ENCODE peak calls at places on chromosomes 4 and X, in four cellular contexts. One of them, this sample, is unnamed. For H3K4me1, the result is how much of the 10 kb centered on the place peaks cover.

GRCh38 chrX:44039556-44039955 is 66.4 kb upstream of the NDP start:
- DNase-seq in body of pancreas: no peak
- DNase-seq in A673: peak
- DNase-seq in ovary: no peak
- DNase-seq in this sample: no peak

GRCh38 chrX:77740376-77740905 is 45.6 kb downstream of the ATRX start:
- DNase-seq in body of pancreas: no peak
- DNase-seq in A673: peak
- DNase-seq in ovary: no peak
- DNase-seq in this sample: no peak

GRCh38 chr4:31545755-31546154 is 825.6 kb downstream of the PCDH7 start:
- DNase-seq in body of pancreas: no peak
- DNase-seq in A673: no peak
- DNase-seq in ovary: no peak
- DNase-seq in this sample: no peak

GRCh38 chrX:134706138-134706537 is 47.9 kb upstream of the PLAC1 start:
- DNase-seq in body of pancreas: no peak
- DNase-seq in A673: no peak
- DNase-seq in ovary: no peak
- DNase-seq in this sample: no peak

GRCh38 chr4:181475781-181476180 is 767.4 kb upstream of the TENM3 start:
- DNase-seq in body of pancreas: no peak
- DNase-seq in A673: no peak
- DNase-seq in ovary: no peak
- DNase-seq in this sample: no peak

GRCh38 chr4:99402765-99403164 is 32.4 kb downstream of the ADH7 start:
- DNase-seq in body of pancreas: no peak
- DNase-seq in A673: peak
- DNase-seq in ovary: no peak
- DNase-seq in this sample: no peak

GRCh38 chrX:19513383-19513782 is 1.9 kb downstream of the MAP3K15 start:
- DNase-seq in body of pancreas: peak
- DNase-seq in A673: no peak
- DNase-seq in ovary: no peak
- DNase-seq in this sample: peak

GRCh38 chr4:73698217-73698616 is 42.2 kb upstream of the CXCL8 start:
- DNase-seq in body of pancreas: no peak
- DNase-seq in A673: no peak
- DNase-seq in ovary: no peak
- DNase-seq in this sample: no peak

DNA sequence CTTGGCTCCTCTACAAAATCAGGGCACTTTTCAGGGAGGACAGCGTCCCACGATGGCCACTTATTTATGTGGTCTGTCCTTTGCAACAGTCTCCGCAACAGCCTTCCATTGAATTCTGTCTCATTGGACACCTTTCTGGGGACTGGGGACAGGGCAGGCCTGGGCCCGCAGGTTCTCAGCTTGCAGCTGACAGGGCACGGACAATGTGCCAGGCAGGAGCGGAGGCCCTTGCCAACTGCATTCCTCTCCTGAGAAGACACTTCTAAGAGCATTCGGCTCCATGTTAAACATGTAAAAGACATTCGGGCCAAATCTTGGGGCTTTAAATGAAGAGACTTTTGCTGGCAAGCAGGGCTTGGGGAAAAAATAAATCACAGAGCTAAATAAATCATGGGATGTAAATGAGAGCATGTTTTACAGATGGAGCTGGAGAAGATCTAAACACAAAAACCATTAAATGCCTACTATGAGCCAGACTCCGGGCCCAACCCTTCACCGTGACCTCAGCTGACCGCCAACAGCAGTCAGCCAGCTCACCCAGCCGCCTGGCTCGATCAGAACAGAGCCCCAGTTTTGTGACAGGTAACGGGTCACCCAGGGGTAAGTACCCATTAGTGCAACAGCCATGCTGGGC is 14.9 kb downstream of the WDR1 start:
- DNase-seq in body of pancreas: no peak
- DNase-seq in A673: no peak
- DNase-seq in ovary: no peak
- DNase-seq in this sample: no peak
- H3K4me1 ChIP-seq in body of pancreas: under half
- H3K4me1 ChIP-seq in A673: under half
- H3K4me1 ChIP-seq in ovary: under half
- H3K4me1 ChIP-seq in this sample: under half

GRCh38 chr4:3389879-3390840 is 51.6 kb upstream of the HGFAC start:
- DNase-seq in body of pancreas: no peak
- DNase-seq in A673: no peak
- DNase-seq in ovary: no peak
- DNase-seq in this sample: no peak
- TF ChIP-seq CTCF in body of pancreas: no peak
- TF ChIP-seq CTCF in A673: no peak
- TF ChIP-seq CTCF in ovary: no peak
- TF ChIP-seq CTCF in this sample: no peak

GRCh38 chrX:65750674-65751469 is 83.4 kb downstream of the MSN start:
- DNase-seq in body of pancreas: no peak
- DNase-seq in A673: no peak
- DNase-seq in ovary: no peak
- DNase-seq in this sample: no peak
- H3K27ac ChIP-seq in body of pancreas: no peak
- H3K27ac ChIP-seq in A673: no peak
- H3K27ac ChIP-seq in ovary: no peak
- H3K27ac ChIP-seq in this sample: no peak

GRCh38 chr4:13599159-13599558 is 28.4 kb downstream of the BOD1L1 start:
- DNase-seq in body of pancreas: no peak
- DNase-seq in A673: peak
- DNase-seq in ovary: no peak
- DNase-seq in this sample: no peak
- H3K4me1 ChIP-seq in body of pancreas: under half
- H3K4me1 ChIP-seq in A673: under half
- H3K4me1 ChIP-seq in ovary: under half
- H3K4me1 ChIP-seq in this sample: under half

GRCh38 chr4:30256105-30256828 is 463.9 kb upstream of the PCDH7 start:
- DNase-seq in body of pancreas: no peak
- DNase-seq in A673: peak
- DNase-seq in ovary: no peak
- DNase-seq in this sample: no peak
- TF ChIP-seq CTCF in body of pancreas: no peak
- TF ChIP-seq CTCF in A673: no peak
- TF ChIP-seq CTCF in ovary: no peak
- TF ChIP-seq CTCF in this sample: no peak

GRCh38 chr4:121680571-121680970 is 16.2 kb downstream of the ANXA5 start:
- DNase-seq in body of pancreas: no peak
- DNase-seq in A673: no peak
- DNase-seq in ovary: no peak
- DNase-seq in this sample: no peak
- H3K27ac ChIP-seq in body of pancreas: no peak
- H3K27ac ChIP-seq in A673: no peak
- H3K27ac ChIP-seq in ovary: no peak
- H3K27ac ChIP-seq in this sample: no peak

DNA sequence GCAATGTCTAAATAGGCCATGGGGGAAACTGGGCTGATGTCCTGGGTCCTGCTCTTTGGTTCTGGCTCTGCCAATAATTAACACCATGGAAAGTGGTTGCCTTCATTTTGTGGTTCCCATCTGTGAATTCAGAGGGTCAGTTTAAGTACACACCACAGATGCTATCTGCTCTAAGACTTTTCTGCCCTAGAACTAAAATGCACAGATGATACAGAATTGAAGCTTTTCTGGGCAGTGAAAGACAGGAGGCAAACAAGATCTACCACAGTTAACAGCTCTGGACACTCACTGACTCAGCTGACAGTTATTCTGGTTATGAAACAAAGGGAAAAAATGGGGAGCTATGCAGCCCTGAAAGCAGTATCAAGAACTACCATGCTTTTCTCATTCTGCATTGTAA is 37.3 kb downstream of the APBB2 start:
- DNase-seq in body of pancreas: no peak
- DNase-seq in A673: no peak
- DNase-seq in ovary: no peak
- DNase-seq in this sample: no peak
- H3K4me1 ChIP-seq in body of pancreas: under half
- H3K4me1 ChIP-seq in A673: under half
- H3K4me1 ChIP-seq in ovary: under half
- H3K4me1 ChIP-seq in this sample: under half

GRCh38 chrX:102863735-102864134 is 73.3 kb upstream of the RAB40AL start:
- DNase-seq in body of pancreas: peak
- DNase-seq in A673: peak
- DNase-seq in ovary: peak
- DNase-seq in this sample: peak
- TF ChIP-seq CTCF in body of pancreas: peak
- TF ChIP-seq CTCF in A673: peak
- TF ChIP-seq CTCF in ovary: peak
- TF ChIP-seq CTCF in this sample: peak

GRCh38 chrX:40156472-40157227 is 58.9 kb upstream of the BCOR start:
- DNase-seq in body of pancreas: no peak
- DNase-seq in A673: no peak
- DNase-seq in ovary: peak
- DNase-seq in this sample: no peak

GRCh38 chrX:40154853-40155616 is 57.3 kb upstream of the BCOR start:
- DNase-seq in body of pancreas: peak
- DNase-seq in A673: peak
- DNase-seq in ovary: peak
- DNase-seq in this sample: no peak

GRCh38 chrX:40155617-40156471 is 58.1 kb upstream of the BCOR start:
- DNase-seq in body of pancreas: no peak
- DNase-seq in A673: peak
- DNase-seq in ovary: peak
- DNase-seq in this sample: no peak

GRCh38 chrX:40157228-40158035 is 59.7 kb upstream of the BCOR start:
- DNase-seq in body of pancreas: no peak
- DNase-seq in A673: no peak
- DNase-seq in ovary: peak
- DNase-seq in this sample: no peak

DNA sequence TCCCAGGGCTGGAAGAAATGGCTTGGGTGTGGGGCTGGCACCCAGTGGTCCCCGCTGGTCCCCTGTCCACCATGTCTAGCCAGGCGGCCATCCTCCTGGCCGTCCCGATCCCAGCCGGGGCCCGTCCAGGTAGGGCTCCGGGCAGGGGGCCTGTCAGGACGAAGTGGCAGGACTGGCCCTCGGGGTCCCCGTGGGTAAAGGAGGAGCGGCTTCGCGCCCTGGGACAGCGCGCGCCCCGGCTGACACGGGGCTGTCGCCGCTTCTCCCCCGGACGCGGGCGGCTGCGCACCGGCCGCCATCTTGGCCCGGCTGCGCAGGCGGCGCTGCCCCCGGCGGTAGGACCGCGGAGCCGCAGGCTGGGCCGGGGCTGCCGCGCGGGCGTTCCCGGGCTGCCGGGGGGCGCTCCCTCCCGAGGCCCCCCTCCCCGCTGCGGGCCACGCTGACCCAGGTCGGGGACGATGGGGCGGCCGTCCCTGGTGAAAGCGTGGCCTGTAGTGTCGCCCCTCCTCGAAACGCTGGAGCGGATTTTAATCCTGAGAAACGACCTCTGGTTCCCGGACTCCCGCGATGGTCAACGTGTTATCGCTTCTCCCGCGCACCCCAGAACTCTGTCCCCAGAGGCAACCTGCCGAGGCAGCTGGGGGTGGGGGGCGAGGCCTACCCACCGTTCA is 60.4 kb upstream of the BCOR start:
- DNase-seq in body of pancreas: no peak
- DNase-seq in A673: peak
- DNase-seq in ovary: peak
- DNase-seq in this sample: no peak
- H3K27ac ChIP-seq in body of pancreas: peak
- H3K27ac ChIP-seq in A673: peak
- H3K27ac ChIP-seq in ovary: peak
- H3K27ac ChIP-seq in this sample: peak

GRCh38 chr4:10093273-10093621 is 23.4 kb downstream of the WDR1 start:
- DNase-seq in body of pancreas: no peak
- DNase-seq in A673: no peak
- DNase-seq in ovary: no peak
- DNase-seq in this sample: no peak
- H3K4me1 ChIP-seq in body of pancreas: under half
- H3K4me1 ChIP-seq in A673: under half
- H3K4me1 ChIP-seq in ovary: under half
- H3K4me1 ChIP-seq in this sample: under half